ENCODE peak calls at places on chromosomes 12 and 14, in seven cellular contexts. L is MCF 10A; J is stimulated activated CD8-positive, alpha-beta memory T cell treated with anti-CD3 and anti-CD28 coated beads, Interleukin-2, amount 100 ng/mL, for 48 hours; S is HS-5; N is RPMI7951; Z is nephron progenitor cell; R is foreskin fibroblast. V is an unnamed sample.

GRCh38 chr12:42868291-42868690 is 278.7 kb upstream of the PRICKLE1 start:
- DNase-seq in J (no peak), L (no peak), N (peak), S (no peak), Z (no peak), R (no peak), V (no peak)

GRCh38 chr14:77208266-77208978 is 26.8 kb downstream of the TMEM63C start:
- DNase-seq in S (no peak), J (peak), N (peak), L (peak), Z (peak), R (peak), V (peak)

GRCh38 chr14:93231129-93231979 is 24.3 kb downstream of the UBR7 start:
- DNase-seq in J (no peak), Z (no peak), N (peak), L (no peak), S (no peak), R (peak), V (peak)

GRCh38 chr14:55146425-55146824 is 17.4 kb downstream of the LGALS3 start:
- DNase-seq in R (no peak), N (no peak), S (no peak), J (no peak), L (no peak), Z (no peak), V (no peak)

GRCh38 chr14:75011356-75012097 is 8.8 kb downstream of the EIF2B2 start:
- DNase-seq in J (peak), L (peak), S (peak), R (peak), Z (no peak), N (peak), V (peak)

GRCh38 chr12:64730585-64730964 is 28.6 kb downstream of the GNS start:
- DNase-seq in Z (no peak), L (no peak), R (no peak), J (no peak), N (peak), S (no peak), V (no peak)

GRCh38 chr12:124392991-124393790 is 98.3 kb downstream of the RFLNA start:
- DNase-seq in S (no peak), J (no peak), Z (no peak), N (peak), L (peak), R (peak), V (peak)

GRCh38 chr12:62597253-62597652 is 130.6 kb downstream of the MON2 start:
- DNase-seq in J (no peak), S (no peak), N (no peak), Z (no peak), L (no peak), R (no peak), V (no peak)

GRCh38 chr12:9615420-9616135 is 7.9 kb upstream of the KLRB1 start:
- DNase-seq in S (no peak), J (no peak), N (no peak), R (no peak), Z (no peak), L (no peak), V (no peak)

GRCh38 chr14:99604766-99605298 is 825 bp upstream of the CCDC85C start:
- DNase-seq in S (no peak), R (peak), J (no peak), Z (peak), N (peak), L (peak), V (peak)

GRCh38 chr14:50773632-50774541 is 57.1 kb downstream of the NIN start:
- DNase-seq in L (peak), Z (peak), R (peak), J (no peak), S (no peak), N (peak), V (peak)

GRCh38 chr14:68232643-68233055 is 413.1 kb downstream of the RAD51B start:
- DNase-seq in Z (no peak), L (peak), J (peak), S (peak), N (peak), R (peak), V (peak)

GRCh38 chr12:38689704-38690103 is 215.7 kb downstream of the CPNE8 start:
- DNase-seq in L (peak), R (peak), J (no peak), S (peak), Z (no peak), N (no peak), V (no peak)

GRCh38 chr14:23663127-23663526 is 27.0 kb downstream of the DHRS2 start:
- DNase-seq in J (no peak), R (no peak), L (no peak), S (no peak), Z (no peak), N (no peak), V (no peak)

GRCh38 chr14:76919811-76920571 is 93.8 kb downstream of the LRRC74A start:
- DNase-seq in S (no peak), R (peak), N (peak), J (no peak), L (no peak), Z (no peak), V (peak)

GRCh38 chr14:31387091-31387490 is 33.3 kb downstream of the HEATR5A start:
- DNase-seq in S (no peak), Z (no peak), L (no peak), R (no peak), J (no peak), N (no peak), V (no peak)